ENCODE peak calls at places on chromosomes 5 and 9, in five cellular contexts. D is heart left ventricle, C is body of pancreas, J is PC-9, P is left ventricle myocardium inferior. A is an unnamed sample. For H3K4me1, H3K9me3 and H3K36me3, the result is how much of the 10 kb centered on the place peaks cover.

GRCh38 chr5:4192111-4192510 is 596.5 kb downstream of the IRX1 start:
- DNase-seq in C (no peak), J (no peak), P (no peak), D (no peak), A (no peak)

GRCh38 chr5:42216904-42217303 is 206.3 kb upstream of the GHR start:
- DNase-seq in J (no peak), D (no peak), P (no peak), C (no peak), A (no peak)

GRCh38 chr5:67575087-67575486 is 378.5 kb upstream of the CD180 start:
- DNase-seq in C (no peak), J (no peak), D (no peak), P (no peak), A (no peak)

GRCh38 chr5:160500776-160501175 is 79.1 kb downstream of the PTTG1 start:
- DNase-seq in C (no peak), J (no peak), D (peak), P (no peak), A (no peak)

GRCh38 chr9:33439731-33440130 is 7.7 kb downstream of the AQP3 start:
- DNase-seq in D (no peak), J (peak), C (peak), P (no peak), A (no peak)

GRCh38 chr5:42157215-42157614 is 232.1 kb downstream of the FBXO4 start:
- DNase-seq in C (no peak), P (no peak), J (no peak), D (no peak), A (no peak)

GRCh38 chr5:78858401-78858800 is 126.7 kb downstream of the ARSB start:
- DNase-seq in P (no peak), J (no peak), C (no peak), D (no peak), A (no peak)

GRCh38 chr9:91197232-91198181 is 164.2 kb downstream of the AUH start:
- DNase-seq in P (peak), D (peak), C (peak), J (peak), A (no peak)

GRCh38 chr9:37602817-37603216 is 10.4 kb upstream of the TOMM5 start:
- DNase-seq in J (peak), P (peak), D (no peak), C (peak), A (no peak)

GRCh38 chr5:42392917-42393316 is 30.3 kb upstream of the GHR start:
- DNase-seq in P (no peak), J (peak), C (no peak), D (no peak), A (no peak)

GRCh38 chr5:65261499-65261898 is 220.2 kb downstream of the ADAMTS6 start:
- DNase-seq in J (no peak), C (no peak), D (no peak), P (no peak), A (no peak)

GRCh38 chr5:56052735-56053134 is 58.0 kb upstream of the IL6ST start:
- DNase-seq in D (no peak), P (no peak), J (no peak), C (no peak), A (no peak)

GRCh38 chr5:35089688-35090314 is 42.1 kb upstream of the AGXT2 start:
- DNase-seq in P (no peak), J (peak), C (peak), D (peak), A (no peak)

GRCh38 chr5:89729623-89730390 is 679.7 kb downstream of the CETN3 start:
- DNase-seq in J (peak), D (no peak), P (no peak), C (no peak), A (no peak)
- H3K4me1 ChIP-seq in J (under half), D (under half), P (under half), C (under half), A (under half)

GRCh38 chr9:107674252-107674936 is 184.8 kb upstream of the KLF4 start:
- DNase-seq in D (no peak), P (no peak), C (no peak), J (no peak), A (no peak)
- H3K9me3 ChIP-seq in D (under half), P (under half), C (under half), J (under half), A (under half)

GRCh38 chr9:120532475-120532874 is 47.5 kb downstream of the CDK5RAP2 start:
- DNase-seq in C (peak), J (peak), D (no peak), P (peak), A (no peak)
- H3K36me3 ChIP-seq in C (under half), J (under half), D (half or more), P (half or more), A (under half)

DNA sequence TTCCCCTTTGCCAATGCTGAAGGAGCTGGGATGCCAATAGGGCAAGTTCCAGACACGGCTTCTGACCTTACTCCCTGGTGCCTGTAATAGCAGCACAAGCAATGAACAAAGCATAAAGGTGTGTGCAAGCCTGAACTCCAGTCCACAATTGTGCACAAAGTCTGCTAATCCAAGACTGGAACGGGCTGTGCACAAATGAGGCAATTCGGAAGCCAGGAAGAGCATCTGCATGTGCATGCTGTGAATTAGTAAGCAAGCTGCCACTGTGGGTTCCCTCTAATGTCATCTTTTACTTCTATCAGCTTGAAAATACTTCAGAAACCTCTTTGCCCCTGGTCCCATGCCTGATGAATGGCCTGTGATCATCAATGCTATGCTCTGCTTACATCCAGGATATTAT is 165.5 kb downstream of the KCTD16 start:
- DNase-seq in D (no peak), P (no peak), C (no peak), J (no peak), A (no peak)
- H3K4me1 ChIP-seq in D (under half), P (under half), C (under half), J (under half), A (under half)

DNA sequence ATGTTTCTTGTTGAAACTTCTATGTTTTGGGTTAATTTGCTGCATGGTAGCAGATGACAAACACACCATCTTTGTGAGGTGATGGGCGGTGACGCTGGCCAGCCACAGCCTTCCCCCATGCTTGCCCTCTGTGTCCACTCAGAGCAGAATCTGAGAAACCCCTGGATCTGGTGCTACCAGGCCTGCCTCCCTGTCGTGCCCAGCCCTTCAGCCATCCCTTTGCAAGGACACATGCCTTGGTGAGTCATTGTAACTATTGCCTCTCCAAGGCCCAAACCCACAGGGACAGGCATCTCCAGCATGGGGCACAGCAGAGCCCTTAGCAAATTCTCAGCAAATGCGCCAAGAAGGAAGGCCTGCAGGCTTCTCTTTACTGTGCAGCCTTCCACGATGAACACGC is 48.1 kb upstream of the FCN1 start:
- DNase-seq in D (peak), P (no peak), J (no peak), C (no peak), A (no peak)
- H3K9me3 ChIP-seq in D (under half), P (under half), J (under half), C (under half), A (under half)

GRCh38 chr5:98726258-98726657 is 47.2 kb upstream of the RGMB start:
- DNase-seq in C (no peak), J (peak), D (no peak), P (no peak), A (no peak)
- H3K36me3 ChIP-seq in C (under half), J (under half), D (under half), P (under half), A (under half)

GRCh38 chr5:95808013-95808685 is 14.4 kb downstream of the GLRX start:
- DNase-seq in J (no peak), D (no peak), P (no peak), C (no peak), A (no peak)

GRCh38 chr5:95809414-95809960 is 13.0 kb downstream of the GLRX start:
- DNase-seq in C (peak), P (no peak), J (no peak), D (no peak), A (no peak)

GRCh38 chr5:95810305-95811125 is 12.0 kb downstream of the GLRX start:
- DNase-seq in C (no peak), J (no peak), P (no peak), D (no peak), A (no peak)

GRCh38 chr5:95806687-95807086 is 15.8 kb downstream of the GLRX start:
- DNase-seq in J (no peak), P (no peak), C (no peak), D (no peak), A (no peak)

DNA sequence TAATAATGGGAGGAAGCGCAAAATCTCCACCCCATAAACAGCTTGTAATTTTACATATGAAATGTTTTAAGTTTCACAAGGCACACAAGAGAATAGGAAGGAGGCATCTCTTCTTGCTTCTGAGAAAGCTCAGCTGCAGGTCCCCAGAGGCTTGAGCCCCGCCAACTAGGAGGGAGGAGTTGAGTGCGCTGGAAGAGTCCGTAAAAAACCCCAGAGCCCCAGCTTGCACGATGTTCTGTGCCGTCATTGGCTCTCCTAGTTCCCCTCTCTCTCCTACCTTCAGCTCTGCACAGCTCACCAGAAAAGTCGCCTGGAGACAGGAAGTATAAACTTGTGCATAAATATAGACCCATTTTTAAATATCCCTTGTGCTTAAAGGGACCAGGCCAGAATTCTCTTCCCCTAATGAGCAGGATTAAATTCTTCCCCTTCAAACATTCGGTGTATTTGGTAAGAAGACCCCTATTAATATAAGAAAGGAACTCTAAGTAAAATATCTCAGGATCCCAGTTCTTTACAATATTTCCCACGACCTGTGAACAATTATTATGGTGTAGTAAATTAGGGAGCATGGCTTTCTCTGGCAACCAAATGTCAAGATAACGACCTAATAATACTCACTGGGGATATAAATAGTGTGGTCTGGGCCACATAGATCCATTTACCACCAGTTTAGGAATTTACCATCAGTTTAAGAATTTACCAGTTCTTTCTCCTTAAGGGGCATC is 13.7 kb downstream of the GLRX start:
- DNase-seq in D (peak), C (peak), P (peak), J (no peak), A (peak)
- H3K4me1 ChIP-seq in D (half or more), C (under half), P (half or more), J (under half), A (under half)

GRCh38 chr5:180250329-180250728 is 41.3 kb upstream of the RASGEF1C start:
- DNase-seq in C (no peak), P (no peak), J (no peak), D (no peak), A (no peak)
- H3K9me3 ChIP-seq in C (under half), P (half or more), J (under half), D (half or more), A (under half)

GRCh38 chr9:116361558-116361957 is 208.0 kb downstream of the PAPPA start:
- DNase-seq in J (no peak), D (no peak), P (no peak), C (no peak), A (no peak)
- H3K36me3 ChIP-seq in J (under half), D (under half), P (under half), C (under half), A (under half)

GRCh38 chr9:94654165-94654894 is 15.0 kb upstream of the FBP1 start:
- DNase-seq in J (no peak), C (no peak), D (no peak), P (no peak), A (peak)

GRCh38 chr9:94655739-94656138 is 16.4 kb upstream of the FBP1 start:
- DNase-seq in P (no peak), D (no peak), J (no peak), C (no peak), A (no peak)

GRCh38 chr9:94656190-94656589 is 16.9 kb upstream of the FBP1 start:
- DNase-seq in J (no peak), C (no peak), P (no peak), D (no peak), A (peak)

DNA sequence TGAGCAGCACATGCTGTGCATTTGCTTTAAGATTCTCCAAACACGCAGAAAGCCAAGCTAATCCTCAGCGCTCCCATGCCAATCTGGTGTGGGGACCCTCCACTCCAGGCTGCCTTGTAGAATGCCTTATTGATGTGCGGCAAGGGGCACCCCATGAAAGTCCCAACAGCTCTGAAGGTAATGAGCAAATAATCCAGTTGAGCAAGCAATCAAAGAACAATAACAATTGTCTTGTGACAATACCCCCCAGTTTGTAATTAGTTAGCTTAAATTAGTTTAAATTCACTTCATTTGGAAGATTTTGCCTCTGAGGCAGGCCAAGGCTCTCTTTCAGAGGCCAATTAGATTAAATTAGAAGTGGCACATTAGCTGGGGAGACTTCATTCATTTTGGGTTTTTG is 17.7 kb upstream of the FBP1 start:
- DNase-seq in P (no peak), J (no peak), D (no peak), C (no peak), A (no peak)
- H3K4me1 ChIP-seq in P (under half), J (under half), D (under half), C (under half), A (under half)

A was measured in aorta.